ENCODE peak calls at places on chromosomes 6 and 20, in nine cellular contexts. One of them, this sample, is unnamed.

GRCh38 chr20:59385461-59385860 is 85.0 kb downstream of the EDN3 start:
- DNase-seq in breast epithelium: no peak
- DNase-seq in H54: no peak
- DNase-seq in tibial nerve: no peak
- DNase-seq in A549: peak; percentile 44
- DNase-seq in ovary: no peak
- DNase-seq in adrenal gland: no peak
- DNase-seq in IMR-90: no peak
- DNase-seq in H1: no peak
- DNase-seq in this sample: no peak

GRCh38 chr6:118618676-118619377 is 32.6 kb downstream of the CEP85L start:
- DNase-seq in ovary: peak; percentile 22
- DNase-seq in A549: peak; percentile 33
- DNase-seq in tibial nerve: peak; percentile 45
- DNase-seq in breast epithelium: no peak
- DNase-seq in H54: no peak
- DNase-seq in adrenal gland: peak; percentile 84
- DNase-seq in IMR-90: peak; percentile 26
- DNase-seq in H1: peak; percentile 21
- DNase-seq in this sample: peak; percentile 46

GRCh38 chr6:215335-216034 is 76.8 kb upstream of the DUSP22 start:
- DNase-seq in IMR-90: peak; percentile 39
- DNase-seq in breast epithelium: no peak
- DNase-seq in tibial nerve: no peak
- DNase-seq in H54: peak; percentile 56
- DNase-seq in A549: no peak
- DNase-seq in H1: no peak
- DNase-seq in ovary: no peak
- DNase-seq in adrenal gland: no peak
- DNase-seq in this sample: no peak

GRCh38 chr6:24492475-24492874 is 2.3 kb upstream of the ALDH5A1 start:
- DNase-seq in breast epithelium: no peak
- DNase-seq in H54: no peak
- DNase-seq in tibial nerve: no peak
- DNase-seq in IMR-90: peak; percentile 7
- DNase-seq in ovary: no peak
- DNase-seq in H1: no peak
- DNase-seq in A549: peak; percentile 44
- DNase-seq in adrenal gland: no peak
- DNase-seq in this sample: no peak

GRCh38 chr20:57013741-57014140 is 252.7 kb downstream of the BMP7 start:
- DNase-seq in breast epithelium: no peak
- DNase-seq in ovary: no peak
- DNase-seq in adrenal gland: no peak
- DNase-seq in A549: no peak
- DNase-seq in IMR-90: no peak
- DNase-seq in tibial nerve: no peak
- DNase-seq in H54: no peak
- DNase-seq in H1: no peak
- DNase-seq in this sample: no peak

GRCh38 chr20:64173116-64173515 is 8.9 kb downstream of the MYT1 start:
- DNase-seq in ovary: no peak
- DNase-seq in A549: no peak
- DNase-seq in adrenal gland: no peak
- DNase-seq in H54: no peak
- DNase-seq in IMR-90: no peak
- DNase-seq in H1: no peak
- DNase-seq in tibial nerve: no peak
- DNase-seq in breast epithelium: no peak
- DNase-seq in this sample: no peak

GRCh38 chr6:148316308-148316707 is 26.3 kb upstream of the SASH1 start:
- DNase-seq in A549: no peak
- DNase-seq in adrenal gland: peak; percentile 69
- DNase-seq in breast epithelium: no peak
- DNase-seq in IMR-90: no peak
- DNase-seq in ovary: no peak
- DNase-seq in H54: no peak
- DNase-seq in tibial nerve: no peak
- DNase-seq in H1: no peak
- DNase-seq in this sample: no peak

GRCh38 chr6:54981647-54982046 is 135.1 kb downstream of the FAM83B start:
- DNase-seq in H1: no peak
- DNase-seq in H54: no peak
- DNase-seq in ovary: no peak
- DNase-seq in breast epithelium: no peak
- DNase-seq in IMR-90: peak; percentile 65
- DNase-seq in adrenal gland: no peak
- DNase-seq in tibial nerve: no peak
- DNase-seq in A549: no peak
- DNase-seq in this sample: no peak

GRCh38 chr6:143878272-143878760 is 14.0 kb downstream of the ZC2HC1B start:
- DNase-seq in A549: peak; percentile 5
- DNase-seq in adrenal gland: no peak
- DNase-seq in IMR-90: no peak
- DNase-seq in H54: no peak
- DNase-seq in tibial nerve: no peak
- DNase-seq in ovary: no peak
- DNase-seq in H1: no peak
- DNase-seq in breast epithelium: no peak
- DNase-seq in this sample: no peak

GRCh38 chr6:108564178-108564577 is 3.5 kb downstream of the FOXO3 start:
- DNase-seq in tibial nerve: no peak
- DNase-seq in breast epithelium: no peak
- DNase-seq in IMR-90: peak; percentile 98
- DNase-seq in ovary: no peak
- DNase-seq in H54: no peak
- DNase-seq in H1: no peak
- DNase-seq in A549: no peak
- DNase-seq in adrenal gland: no peak
- DNase-seq in this sample: no peak

GRCh38 chr6:131134950-131135243 is 370 bp upstream of the AKAP7 start:
- DNase-seq in adrenal gland: no peak
- DNase-seq in IMR-90: no peak
- DNase-seq in breast epithelium: no peak
- DNase-seq in H1: no peak
- DNase-seq in ovary: no peak
- DNase-seq in tibial nerve: no peak
- DNase-seq in H54: no peak
- DNase-seq in A549: no peak
- DNase-seq in this sample: no peak

GRCh38 chr6:153108320-153108719 is 22.8 kb downstream of the RGS17 start:
- DNase-seq in breast epithelium: no peak
- DNase-seq in H1: no peak
- DNase-seq in IMR-90: no peak
- DNase-seq in adrenal gland: no peak
- DNase-seq in H54: no peak
- DNase-seq in A549: no peak
- DNase-seq in ovary: no peak
- DNase-seq in tibial nerve: no peak
- DNase-seq in this sample: no peak

GRCh38 chr6:43935921-43936320 is 165.9 kb downstream of the VEGFA start:
- DNase-seq in H54: no peak
- DNase-seq in A549: no peak
- DNase-seq in tibial nerve: no peak
- DNase-seq in H1: no peak
- DNase-seq in ovary: no peak
- DNase-seq in IMR-90: no peak
- DNase-seq in adrenal gland: peak; percentile 39
- DNase-seq in breast epithelium: no peak
- DNase-seq in this sample: peak; percentile 11

GRCh38 chr6:39192736-39193135 is 36.5 kb downstream of the KCNK5 start:
- DNase-seq in IMR-90: no peak
- DNase-seq in tibial nerve: no peak
- DNase-seq in ovary: no peak
- DNase-seq in H1: no peak
- DNase-seq in H54: no peak
- DNase-seq in breast epithelium: no peak
- DNase-seq in A549: no peak
- DNase-seq in adrenal gland: no peak
- DNase-seq in this sample: no peak

GRCh38 chr6:118252474-118252873 is 295.6 kb upstream of the PLN start:
- DNase-seq in IMR-90: no peak
- DNase-seq in A549: no peak
- DNase-seq in tibial nerve: no peak
- DNase-seq in H54: no peak
- DNase-seq in ovary: no peak
- DNase-seq in H1: no peak
- DNase-seq in breast epithelium: no peak
- DNase-seq in adrenal gland: no peak
- DNase-seq in this sample: no peak

GRCh38 chr6:10320291-10320690 is 94.6 kb downstream of the TFAP2A start:
- DNase-seq in A549: no peak
- DNase-seq in H54: no peak
- DNase-seq in ovary: no peak
- DNase-seq in IMR-90: peak; percentile 23
- DNase-seq in tibial nerve: no peak
- DNase-seq in H1: no peak
- DNase-seq in breast epithelium: no peak
- DNase-seq in adrenal gland: no peak
- DNase-seq in this sample: no peak

GRCh38 chr6:137928286-137928685 is 61.2 kb downstream of the TNFAIP3 start:
- DNase-seq in H54: no peak
- DNase-seq in breast epithelium: no peak
- DNase-seq in IMR-90: no peak
- DNase-seq in ovary: no peak
- DNase-seq in A549: no peak
- DNase-seq in tibial nerve: no peak
- DNase-seq in H1: no peak
- DNase-seq in adrenal gland: no peak
- DNase-seq in this sample: no peak
- TF ChIP-seq POLR2A in H54: no peak
- TF ChIP-seq POLR2A in breast epithelium: no peak
- TF ChIP-seq POLR2A in IMR-90: no peak
- TF ChIP-seq POLR2A in ovary: no peak
- TF ChIP-seq POLR2A in A549: no peak
- TF ChIP-seq POLR2A in tibial nerve: no peak
- TF ChIP-seq POLR2A in H1: no peak
- TF ChIP-seq POLR2A in adrenal gland: no peak
- TF ChIP-seq POLR2A in this sample: no peak

GRCh38 chr20:380763-381580 is 412 bp downstream of the TRIB3 start:
- DNase-seq in adrenal gland: no peak
- DNase-seq in IMR-90: peak; percentile 57
- DNase-seq in tibial nerve: no peak
- DNase-seq in breast epithelium: no peak
- DNase-seq in H54: peak; percentile 73
- DNase-seq in ovary: peak; percentile 43
- DNase-seq in A549: peak; percentile 84
- DNase-seq in H1: no peak
- DNase-seq in this sample: peak; percentile 47
- TF ChIP-seq POLR2A in adrenal gland: no peak
- TF ChIP-seq POLR2A in IMR-90: peak; percentile 70
- TF ChIP-seq POLR2A in tibial nerve: no peak
- TF ChIP-seq POLR2A in breast epithelium: no peak
- TF ChIP-seq POLR2A in H54: no peak
- TF ChIP-seq POLR2A in ovary: no peak
- TF ChIP-seq POLR2A in A549: peak; percentile 10
- TF ChIP-seq POLR2A in H1: no peak
- TF ChIP-seq POLR2A in this sample: no peak

DNA sequence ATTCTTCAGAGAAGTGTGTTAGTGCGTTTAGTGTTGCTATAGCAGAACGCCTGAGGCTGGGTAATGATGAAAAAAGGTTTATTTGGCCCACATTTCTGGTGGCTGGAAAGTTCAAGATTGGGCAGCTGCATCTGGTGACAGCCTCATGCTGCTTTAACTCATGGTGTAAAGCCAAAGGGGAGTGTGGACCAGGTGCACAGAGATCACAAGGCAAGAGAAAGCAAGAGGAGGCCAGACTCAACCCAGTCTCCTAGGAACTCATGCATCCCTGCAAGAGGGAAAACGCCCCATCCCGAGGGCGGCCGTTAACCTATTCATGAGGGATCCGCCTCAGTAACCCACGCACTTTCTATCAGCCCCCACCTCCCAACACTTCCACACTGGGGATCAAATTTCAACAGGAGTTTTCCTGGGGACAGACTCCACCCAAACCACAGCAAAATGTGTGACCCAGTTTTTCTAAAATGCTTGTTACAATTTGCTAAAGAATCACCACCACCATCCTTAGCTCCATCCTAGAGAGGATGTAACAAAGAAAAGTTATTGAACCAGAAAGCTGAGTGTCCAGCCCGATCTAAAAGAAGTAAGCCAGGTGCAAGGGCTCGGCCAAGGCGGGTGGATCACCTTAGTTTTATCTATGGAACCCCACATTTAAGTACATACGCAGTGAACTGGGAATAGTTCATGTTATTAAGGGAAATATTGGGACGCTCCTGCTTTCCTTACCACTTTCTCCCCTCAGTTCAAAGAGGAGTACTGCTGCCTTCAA is 164.8 kb downstream of the QKI start:
- DNase-seq in IMR-90: no peak
- DNase-seq in A549: no peak
- DNase-seq in ovary: no peak
- DNase-seq in H1: no peak
- DNase-seq in adrenal gland: no peak
- DNase-seq in tibial nerve: no peak
- DNase-seq in breast epithelium: no peak
- DNase-seq in H54: no peak
- DNase-seq in this sample: no peak
- TF ChIP-seq POLR2A in IMR-90: no peak
- TF ChIP-seq POLR2A in A549: no peak
- TF ChIP-seq POLR2A in ovary: no peak
- TF ChIP-seq POLR2A in H1: no peak
- TF ChIP-seq POLR2A in adrenal gland: no peak
- TF ChIP-seq POLR2A in tibial nerve: no peak
- TF ChIP-seq POLR2A in breast epithelium: no peak
- TF ChIP-seq POLR2A in H54: no peak
- TF ChIP-seq POLR2A in this sample: no peak

GRCh38 chr20:53929399-53929798 is 141.0 kb downstream of the BCAS1 start:
- DNase-seq in H1: no peak
- DNase-seq in H54: no peak
- DNase-seq in adrenal gland: no peak
- DNase-seq in tibial nerve: no peak
- DNase-seq in A549: no peak
- DNase-seq in IMR-90: no peak
- DNase-seq in ovary: no peak
- DNase-seq in breast epithelium: no peak
- DNase-seq in this sample: no peak

GRCh38 chr20:53927990-53928389 is 142.4 kb downstream of the BCAS1 start:
- DNase-seq in IMR-90: no peak
- DNase-seq in A549: no peak
- DNase-seq in breast epithelium: no peak
- DNase-seq in H1: no peak
- DNase-seq in H54: no peak
- DNase-seq in adrenal gland: peak; percentile 15
- DNase-seq in tibial nerve: no peak
- DNase-seq in ovary: no peak
- DNase-seq in this sample: no peak

GRCh38 chr20:53925651-53926401 is 144.6 kb downstream of the BCAS1 start:
- DNase-seq in H1: no peak
- DNase-seq in H54: no peak
- DNase-seq in tibial nerve: no peak
- DNase-seq in breast epithelium: no peak
- DNase-seq in adrenal gland: no peak
- DNase-seq in A549: no peak
- DNase-seq in IMR-90: no peak
- DNase-seq in ovary: no peak
- DNase-seq in this sample: no peak

GRCh38 chr20:53923745-53924369 is 146.5 kb downstream of the BCAS1 start:
- DNase-seq in ovary: no peak
- DNase-seq in tibial nerve: no peak
- DNase-seq in adrenal gland: peak; percentile 18
- DNase-seq in breast epithelium: no peak
- DNase-seq in A549: no peak
- DNase-seq in H54: no peak
- DNase-seq in H1: no peak
- DNase-seq in IMR-90: no peak
- DNase-seq in this sample: no peak

GRCh38 chr20:53926428-53927028 is 143.9 kb downstream of the BCAS1 start:
- DNase-seq in adrenal gland: peak; percentile 41
- DNase-seq in A549: peak; percentile 90
- DNase-seq in tibial nerve: no peak
- DNase-seq in H1: no peak
- DNase-seq in IMR-90: peak; percentile 97
- DNase-seq in ovary: no peak
- DNase-seq in H54: peak; percentile 69
- DNase-seq in breast epithelium: no peak
- DNase-seq in this sample: no peak
- TF ChIP-seq POLR2A in adrenal gland: no peak
- TF ChIP-seq POLR2A in A549: no peak
- TF ChIP-seq POLR2A in tibial nerve: no peak
- TF ChIP-seq POLR2A in H1: no peak
- TF ChIP-seq POLR2A in IMR-90: peak; percentile 60
- TF ChIP-seq POLR2A in ovary: no peak
- TF ChIP-seq POLR2A in H54: no peak
- TF ChIP-seq POLR2A in breast epithelium: no peak
- TF ChIP-seq POLR2A in this sample: no peak

This sample was measured in uterus.